ENCODE peak calls at places on chromosomes 6 and 20, in six cellular contexts. One of them, this sample, is unnamed.

GRCh38 chr6:3322366-3322890 is 63.7 kb downstream of the PSMG4 start:
- DNase-seq in NCI-H2171 treated with DMSO at 0.1 percent for 48 hours: no peak
- DNase-seq in OCI-M1: no peak
- DNase-seq in NCI-H1092: no peak
- DNase-seq in T-helper 9 cell: no peak
- DNase-seq in fibroblast of lung: no peak
- DNase-seq in this sample: no peak

GRCh38 chr6:43311681-43312080 is 3.1 kb upstream of the CRIP3 start:
- DNase-seq in NCI-H2171 treated with DMSO at 0.1 percent for 48 hours: no peak
- DNase-seq in OCI-M1: no peak
- DNase-seq in NCI-H1092: no peak
- DNase-seq in T-helper 9 cell: no peak
- DNase-seq in fibroblast of lung: no peak
- DNase-seq in this sample: no peak

GRCh38 chr20:22675337-22675736 is 91.0 kb upstream of the FOXA2 start:
- DNase-seq in NCI-H2171 treated with DMSO at 0.1 percent for 48 hours: no peak
- DNase-seq in OCI-M1: peak
- DNase-seq in NCI-H1092: no peak
- DNase-seq in T-helper 9 cell: no peak
- DNase-seq in fibroblast of lung: no peak
- DNase-seq in this sample: no peak

GRCh38 chr6:98835149-98836024 is 1.0 kb downstream of the POU3F2 start:
- DNase-seq in NCI-H2171 treated with DMSO at 0.1 percent for 48 hours: no peak
- DNase-seq in OCI-M1: peak
- DNase-seq in NCI-H1092: peak
- DNase-seq in T-helper 9 cell: no peak
- DNase-seq in fibroblast of lung: peak
- DNase-seq in this sample: no peak

GRCh38 chr20:61628901-61629300 is 376.8 kb downstream of the CDH4 start:
- DNase-seq in NCI-H2171 treated with DMSO at 0.1 percent for 48 hours: no peak
- DNase-seq in OCI-M1: no peak
- DNase-seq in NCI-H1092: no peak
- DNase-seq in T-helper 9 cell: no peak
- DNase-seq in fibroblast of lung: peak
- DNase-seq in this sample: no peak

GRCh38 chr6:133983099-133983939 is 30.3 kb downstream of the TBPL1 start:
- DNase-seq in NCI-H2171 treated with DMSO at 0.1 percent for 48 hours: no peak
- DNase-seq in OCI-M1: peak
- DNase-seq in NCI-H1092: no peak
- DNase-seq in T-helper 9 cell: peak
- DNase-seq in fibroblast of lung: peak
- DNase-seq in this sample: no peak

GRCh38 chr6:141244366-141244765 is 888.4 kb upstream of the GJE1 start:
- DNase-seq in NCI-H2171 treated with DMSO at 0.1 percent for 48 hours: peak
- DNase-seq in OCI-M1: no peak
- DNase-seq in NCI-H1092: no peak
- DNase-seq in T-helper 9 cell: no peak
- DNase-seq in fibroblast of lung: no peak
- DNase-seq in this sample: no peak

GRCh38 chr6:52973013-52973412 is 22.1 kb downstream of the GSTA4 start:
- DNase-seq in NCI-H2171 treated with DMSO at 0.1 percent for 48 hours: no peak
- DNase-seq in OCI-M1: peak
- DNase-seq in NCI-H1092: no peak
- DNase-seq in T-helper 9 cell: no peak
- DNase-seq in fibroblast of lung: no peak
- DNase-seq in this sample: no peak

GRCh38 chr6:57198926-57199636 is 23.0 kb downstream of the RAB23 start:
- DNase-seq in NCI-H2171 treated with DMSO at 0.1 percent for 48 hours: no peak
- DNase-seq in OCI-M1: no peak
- DNase-seq in NCI-H1092: no peak
- DNase-seq in T-helper 9 cell: no peak
- DNase-seq in fibroblast of lung: no peak
- DNase-seq in this sample: no peak

GRCh38 chr6:107488875-107489635 is 862 bp upstream of the SOBP start:
- DNase-seq in NCI-H2171 treated with DMSO at 0.1 percent for 48 hours: peak
- DNase-seq in OCI-M1: peak
- DNase-seq in NCI-H1092: peak
- DNase-seq in T-helper 9 cell: peak
- DNase-seq in fibroblast of lung: no peak
- DNase-seq in this sample: no peak

GRCh38 chr20:35315199-35316020 is 23.2 kb upstream of the FAM83C start:
- DNase-seq in NCI-H2171 treated with DMSO at 0.1 percent for 48 hours: no peak
- DNase-seq in OCI-M1: no peak
- DNase-seq in NCI-H1092: no peak
- DNase-seq in T-helper 9 cell: no peak
- DNase-seq in fibroblast of lung: no peak
- DNase-seq in this sample: no peak

GRCh38 chr6:36131517-36132220 is 1.4 kb downstream of the MAPK13 start:
- DNase-seq in NCI-H2171 treated with DMSO at 0.1 percent for 48 hours: peak
- DNase-seq in OCI-M1: peak
- DNase-seq in NCI-H1092: no peak
- DNase-seq in T-helper 9 cell: no peak
- DNase-seq in fibroblast of lung: peak
- DNase-seq in this sample: peak

GRCh38 chr20:61360940-61361339 is 108.9 kb downstream of the CDH4 start:
- DNase-seq in NCI-H2171 treated with DMSO at 0.1 percent for 48 hours: no peak
- DNase-seq in OCI-M1: no peak
- DNase-seq in NCI-H1092: no peak
- DNase-seq in T-helper 9 cell: no peak
- DNase-seq in fibroblast of lung: no peak
- DNase-seq in this sample: no peak

GRCh38 chr6:39422273-39422672 is 99.8 kb upstream of the KCNK16 start:
- DNase-seq in NCI-H2171 treated with DMSO at 0.1 percent for 48 hours: no peak
- DNase-seq in OCI-M1: no peak
- DNase-seq in NCI-H1092: no peak
- DNase-seq in T-helper 9 cell: no peak
- DNase-seq in fibroblast of lung: no peak
- DNase-seq in this sample: no peak

GRCh38 chr6:15961630-15962448 is 167.0 kb upstream of the MYLIP start:
- DNase-seq in NCI-H2171 treated with DMSO at 0.1 percent for 48 hours: no peak
- DNase-seq in OCI-M1: no peak
- DNase-seq in NCI-H1092: no peak
- DNase-seq in T-helper 9 cell: no peak
- DNase-seq in fibroblast of lung: no peak
- DNase-seq in this sample: no peak

GRCh38 chr6:42321976-42322375 is 104.3 kb upstream of the MRPS10 start:
- DNase-seq in NCI-H2171 treated with DMSO at 0.1 percent for 48 hours: no peak
- DNase-seq in OCI-M1: no peak
- DNase-seq in NCI-H1092: no peak
- DNase-seq in T-helper 9 cell: no peak
- DNase-seq in fibroblast of lung: no peak
- DNase-seq in this sample: no peak

GRCh38 chr6:2503816-2504494 is 246.8 kb downstream of the MYLK4 start:
- DNase-seq in NCI-H2171 treated with DMSO at 0.1 percent for 48 hours: no peak
- DNase-seq in OCI-M1: no peak
- DNase-seq in NCI-H1092: no peak
- DNase-seq in T-helper 9 cell: no peak
- DNase-seq in fibroblast of lung: peak
- DNase-seq in this sample: no peak

GRCh38 chr6:110874880-110875547 is 429 bp downstream of the AMD1 start:
- DNase-seq in NCI-H2171 treated with DMSO at 0.1 percent for 48 hours: no peak
- DNase-seq in OCI-M1: peak
- DNase-seq in NCI-H1092: peak
- DNase-seq in T-helper 9 cell: peak
- DNase-seq in fibroblast of lung: peak
- DNase-seq in this sample: no peak

GRCh38 chr20:2140561-2140960 is 38.9 kb downstream of the STK35 start:
- DNase-seq in NCI-H2171 treated with DMSO at 0.1 percent for 48 hours: no peak
- DNase-seq in OCI-M1: no peak
- DNase-seq in NCI-H1092: no peak
- DNase-seq in T-helper 9 cell: no peak
- DNase-seq in fibroblast of lung: peak
- DNase-seq in this sample: no peak

This sample was measured in AG09309.